ENCODE peak calls at places on chromosomes 5 and 9, in four cellular contexts. Y is fibroblast of lung, Z is upper lobe of right lung, R is adrenal gland. D is an unnamed sample.
A peak's percentile ranks its signal among the peaks of the same experiment; 100 is the strongest.

GRCh38 chr9:132243156-132244074 is 81.6 kb downstream of the NTNG2 start:
- DNase-seq in Y (no peak), Z (peak; percentile 60), R (no peak), D (no peak)

GRCh38 chr5:103186152-103186551 is 66.1 kb downstream of the PPIP5K2 start:
- DNase-seq in Y (no peak), Z (no peak), R (no peak), D (no peak)

GRCh38 chr9:13589044-13589737 is 309.7 kb upstream of the MPDZ start:
- DNase-seq in Y (no peak), Z (no peak), R (no peak), D (no peak)

GRCh38 chr9:130698514-130698913 is 4.9 kb downstream of the EXOSC2 start:
- DNase-seq in Y (no peak), Z (no peak), R (no peak), D (peak; percentile 26)

GRCh38 chr5:120823316-120823715 is 359.2 kb downstream of the PRR16 start:
- DNase-seq in Y (peak; percentile 49), Z (no peak), R (no peak), D (no peak)

GRCh38 chr5:79962580-79963222 is 28.4 kb downstream of the MTX3 start:
- DNase-seq in Y (no peak), Z (no peak), R (no peak), D (no peak)

GRCh38 chr5:73973135-73973534 is 347.1 kb downstream of the ARHGEF28 start:
- DNase-seq in Y (no peak), Z (no peak), R (no peak), D (no peak)

GRCh38 chr5:134819404-134819963 is 26.3 kb upstream of the C5orf24 start:
- DNase-seq in Y (no peak), Z (peak; percentile 72), R (no peak), D (no peak)

GRCh38 chr5:17315710-17316221 is 98.3 kb downstream of the BASP1 start:
- DNase-seq in Y (peak; percentile 91), Z (no peak), R (no peak), D (peak; percentile 78)

GRCh38 chr5:1294839-1295649 is at the start of gene TERT:
- DNase-seq in Y (no peak), Z (peak; percentile 67), R (no peak), D (no peak)

GRCh38 chr5:73663161-73663859 is 37.3 kb downstream of the ARHGEF28 start:
- DNase-seq in Y (no peak), Z (no peak), R (no peak), D (no peak)

GRCh38 chr5:147673276-147673675 is 109.3 kb downstream of the JAKMIP2 start:
- DNase-seq in Y (no peak), Z (no peak), R (no peak), D (no peak)

GRCh38 chr5:139379626-139380449 is 3.3 kb downstream of the SLC23A1 start:
- DNase-seq in Y (no peak), Z (no peak), R (no peak), D (no peak)

GRCh38 chr5:113493446-113493845 is 5.2 kb upstream of the MCC start:
- DNase-seq in Y (no peak), Z (no peak), R (no peak), D (no peak)

GRCh38 chr9:121893787-121894186 is 199.3 kb downstream of the TTLL11 start:
- DNase-seq in Y (no peak), Z (no peak), R (no peak), D (no peak)

GRCh38 chr5:180395540-180396274 is 42.6 kb upstream of the GFPT2 start:
- DNase-seq in Y (no peak), Z (peak; percentile 43), R (no peak), D (no peak)

GRCh38 chr5:108727639-108728565 is 19.8 kb upstream of the FER start:
- DNase-seq in Y (peak; percentile 93), Z (peak; percentile 96), R (peak; percentile 95), D (peak; percentile 70)

GRCh38 chr9:70340572-70340971 is 73.9 kb downstream of the KLF9 start:
- DNase-seq in Y (peak; percentile 70), Z (no peak), R (no peak), D (no peak)

GRCh38 chr9:95942016-95942415 is 66.5 kb downstream of the ERCC6L2 start:
- DNase-seq in Y (no peak), Z (no peak), R (no peak), D (no peak)

DNA sequence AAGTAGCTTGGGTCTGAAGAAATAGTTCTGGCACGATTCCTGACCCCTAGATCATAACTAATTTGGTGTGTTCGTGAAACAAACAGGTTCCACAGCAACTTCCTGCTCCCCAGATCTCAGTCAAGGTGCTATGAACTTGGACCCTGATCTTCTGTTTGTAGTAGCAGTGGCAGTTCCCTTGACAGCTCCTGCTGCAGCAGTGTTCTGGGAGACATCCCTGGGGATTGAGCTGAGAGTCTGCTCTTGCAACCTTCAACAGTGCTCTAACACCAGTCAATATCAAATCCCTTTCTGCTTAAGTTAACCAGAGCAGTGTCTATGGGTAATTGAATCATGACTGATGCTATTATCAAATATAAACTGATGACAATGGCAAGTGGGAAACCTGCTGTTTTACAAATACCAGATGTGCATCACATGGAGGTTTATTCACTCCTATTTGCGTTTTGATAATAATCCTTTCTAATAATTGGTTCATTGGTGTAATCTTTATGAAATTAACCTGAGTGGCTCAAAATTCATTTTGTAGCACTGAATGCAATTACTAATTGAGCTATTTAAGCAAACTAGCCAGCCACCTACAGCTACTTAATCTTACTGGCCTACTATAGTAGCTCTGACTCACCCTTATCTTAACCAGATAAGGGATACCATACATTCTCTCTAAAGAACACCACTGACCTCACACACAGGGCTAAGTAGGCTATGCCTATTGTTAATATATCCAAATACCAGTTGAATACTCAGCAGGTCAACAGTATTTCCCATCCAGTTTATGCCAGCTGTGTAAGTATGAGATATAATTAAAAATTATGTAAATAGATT is 21.9 kb downstream of the KDM4C start:
- DNase-seq in Y (no peak), Z (no peak), R (peak; percentile 54), D (no peak)
- H3K27ac ChIP-seq in Y (no peak overlapping the region), Z (no peak overlapping the region), R (no peak overlapping the region), D (no peak overlapping the region)

DNA sequence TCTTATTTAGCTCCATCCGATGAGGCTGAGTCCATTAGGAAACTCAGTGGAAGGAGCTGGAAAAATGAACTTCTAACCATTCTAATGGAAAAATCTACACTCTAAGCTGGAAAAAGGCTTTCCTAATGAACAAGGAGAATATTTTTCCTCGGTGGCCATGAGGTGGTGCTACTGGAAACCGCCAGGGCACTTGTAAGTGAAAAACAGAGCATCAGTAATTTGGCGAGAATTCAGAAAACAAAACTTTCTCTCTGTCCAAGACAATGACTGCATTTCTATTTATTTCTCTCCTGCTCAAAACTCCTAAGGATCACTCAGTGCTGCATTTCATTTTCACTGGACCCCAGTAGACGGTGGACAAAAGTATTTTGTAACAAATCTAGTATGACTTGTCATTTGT is 237.6 kb downstream of the TENT4A start:
- DNase-seq in Y (no peak), Z (no peak), R (no peak), D (no peak)
- TF ChIP-seq CTCF in Y (no peak), Z (no peak), R (no peak), D (no peak)

GRCh38 chr9:98944130-98945074 is 695 bp downstream of the COL15A1 start:
- DNase-seq in Y (peak; percentile 34), Z (no peak), R (peak; percentile 61), D (no peak)

GRCh38 chr9:98942906-98943681 is 613 bp upstream of the COL15A1 start:
- DNase-seq in Y (no peak), Z (no peak), R (no peak), D (no peak)

GRCh38 chr9:98940278-98940677 is 3.4 kb upstream of the COL15A1 start:
- DNase-seq in Y (no peak), Z (no peak), R (peak; percentile 34), D (no peak)

GRCh38 chr9:98941946-98942523 is 1.7 kb upstream of the COL15A1 start:
- DNase-seq in Y (no peak), Z (no peak), R (peak; percentile 34), D (no peak)

GRCh38 chr9:98943682-98944129 is at the start of gene COL15A1:
- DNase-seq in Y (peak; percentile 29), Z (no peak), R (peak; percentile 56), D (no peak)
- H3K27me3 ChIP-seq in Y (peaks cover 30% of the 10 kb centered on the region), Z (peaks cover 35% of the 10 kb centered on the region), R (no peaks in the 10 kb centered on the region), D (peaks cover 79% of the 10 kb centered on the region)

GRCh38 chr9:102974530-102974929 is 20.6 kb upstream of the CYLC2 start:
- DNase-seq in Y (no peak), Z (no peak), R (no peak), D (no peak)
- H3K27ac ChIP-seq in Y (no peak overlapping the region), Z (no peak overlapping the region), R (no peak overlapping the region), D (no peak overlapping the region)

GRCh38 chr5:52787600-52788504 is at the start of the genes ITGA1 and PELO:
- DNase-seq in Y (peak; percentile 88), Z (peak; percentile 85), R (peak; percentile 93), D (peak; percentile 59)
- TF ChIP-seq CTCF in Y (peak; percentile 24), Z (peak; percentile 43), R (peak; percentile 42), D (peak; percentile 28)

DNA sequence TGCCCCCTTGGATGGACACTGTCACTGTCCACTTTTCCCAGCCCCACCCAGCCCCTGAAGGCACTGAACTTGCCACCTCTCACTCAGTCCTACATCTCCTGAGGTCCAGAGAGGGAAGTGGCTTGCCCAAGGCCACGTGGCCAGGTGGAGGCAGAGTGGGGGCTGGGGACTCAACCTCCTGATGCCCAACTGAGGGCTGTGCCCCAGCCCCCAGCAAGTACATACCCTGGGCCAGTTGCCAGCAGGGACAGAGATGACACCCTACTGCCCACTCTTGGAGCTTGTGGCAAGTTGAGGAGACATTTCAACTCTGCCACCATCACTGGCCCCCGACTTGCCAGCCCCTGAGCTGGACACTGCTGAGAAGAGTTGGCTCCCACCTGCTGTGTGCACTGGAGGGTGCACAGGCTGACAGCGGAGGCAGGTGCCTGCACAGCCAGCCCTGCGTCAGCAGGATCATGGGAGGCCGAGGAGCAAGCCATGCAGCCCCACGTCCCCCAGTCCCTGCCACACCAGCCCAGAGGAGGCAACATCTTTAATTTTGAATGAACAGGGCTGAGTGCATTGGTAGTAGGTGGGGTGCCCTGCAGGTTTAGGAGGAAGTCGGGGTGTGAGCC is 39.4 kb downstream of the UNC5A start:
- DNase-seq in Y (no peak), Z (no peak), R (no peak), D (no peak)
- H3K27me3 ChIP-seq in Y (peaks cover 18% of the 10 kb centered on the region), Z (peaks cover 44% of the 10 kb centered on the region), R (peaks cover 12% of the 10 kb centered on the region), D (peaks cover 37% of the 10 kb centered on the region)

DNA sequence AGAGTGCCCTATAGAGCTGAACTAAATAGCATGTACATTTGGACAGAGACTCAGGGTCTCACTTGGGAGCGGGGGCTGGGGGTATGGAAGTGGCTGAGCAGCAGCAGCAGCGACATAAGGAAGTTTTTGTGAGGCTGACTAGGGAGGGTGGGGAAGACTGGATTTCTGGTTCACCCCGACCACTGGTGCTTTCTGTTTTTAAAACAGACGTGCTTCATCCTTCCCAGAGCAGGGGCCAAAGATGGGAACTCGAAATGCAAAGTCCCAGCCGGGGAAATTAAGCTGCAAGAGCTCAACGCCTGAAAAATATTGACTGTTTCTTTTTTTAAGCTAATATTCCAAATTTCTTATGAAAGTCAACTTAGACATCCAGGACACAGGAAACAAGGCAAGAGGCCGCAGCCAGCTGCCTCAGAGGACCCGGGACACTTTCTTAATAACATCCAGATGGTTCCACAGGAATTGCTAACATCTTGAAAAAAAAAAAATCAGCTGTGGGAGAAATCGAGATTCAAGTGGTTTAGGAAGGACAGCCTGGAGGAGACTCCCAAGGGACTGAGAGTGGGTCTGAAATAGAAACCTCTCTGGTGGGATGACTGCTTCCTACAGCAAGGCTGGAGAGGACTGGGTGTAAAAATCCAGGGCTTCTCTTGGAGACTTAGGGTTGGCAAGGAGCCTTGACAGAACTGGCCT is 145.0 kb downstream of the FGF1 start:
- DNase-seq in Y (peak; percentile 84), Z (no peak), R (peak; percentile 61), D (no peak)
- H3K27ac ChIP-seq in Y (peak overlapping the region; percentile 51), Z (peak overlapping the region; percentile 70), R (no peak overlapping the region), D (no peak overlapping the region)

D was measured in AG04450.